ENCODE peak calls at places on chromosomes 3 and 15, in ten cellular contexts. W, X, B, V, U, N, R, F, Y and T are unnamed samples.

GRCh38 chr3:71681224-71681668 is 44.0 kb downstream of the EIF4E3 start:
- DNase-seq in W (no peak), X (peak; percentile 41), B (no peak), V (peak; percentile 15), U (no peak), N (no peak), R (peak; percentile 75), F (no peak), Y (peak; percentile 80), T (no peak)

GRCh38 chr3:12495749-12496452 is 11.6 kb downstream of the TSEN2 start:
- DNase-seq in W (no peak), X (peak; percentile 46), B (no peak), V (no peak), U (no peak), N (no peak), R (no peak), F (no peak), Y (no peak), T (no peak)

GRCh38 chr3:179929091-179929529 is 107.6 kb downstream of the PEX5L start:
- DNase-seq in W (peak; percentile 45), X (peak; percentile 59), B (no peak), V (peak; percentile 35), U (peak; percentile 22), N (no peak), R (peak; percentile 53), F (peak; percentile 22), Y (peak; percentile 71), T (no peak)

GRCh38 chr3:132907293-132907692 is 130.9 kb upstream of the TMEM108 start:
- DNase-seq in W (no peak), X (no peak), B (no peak), V (no peak), U (no peak), N (no peak), R (no peak), F (no peak), Y (no peak), T (no peak)

GRCh38 chr3:94875149-94875548 is 812.3 kb downstream of the NSUN3 start:
- DNase-seq in W (no peak), X (no peak), B (no peak), V (no peak), U (no peak), N (no peak), R (no peak), F (no peak), Y (no peak), T (no peak)

GRCh38 chr3:39126532-39127071 is 19.1 kb downstream of the TTC21A start:
- DNase-seq in W (no peak), X (peak; percentile 60), B (peak; percentile 75), V (no peak), U (no peak), N (no peak), R (peak; percentile 75), F (no peak), Y (peak; percentile 72), T (no peak)

GRCh38 chr15:100879461-100880138 is at the start of gene ALDH1A3:
- DNase-seq in W (no peak), X (peak; percentile 71), B (no peak), V (peak; percentile 89), U (no peak), N (no peak), R (no peak), F (no peak), Y (peak; percentile 81), T (peak; percentile 89)

GRCh38 chr3:69212411-69213160 is 90.2 kb upstream of the LMOD3 start:
- DNase-seq in W (no peak), X (no peak), B (no peak), V (peak; percentile 21), U (no peak), N (no peak), R (peak; percentile 81), F (peak; percentile 71), Y (peak; percentile 86), T (no peak)